ENCODE peak calls at places on chromosomes 13 and 19, in six cellular contexts. W is posterior cingulate gyrus; D is GM04504; Q is left ventricle myocardium inferior; B is COR-L47; T is central memory CD4-positive, alpha-beta T cell. C is an unnamed sample.

GRCh38 chr13:95276119-95276505 is 25.1 kb downstream of the ABCC4 start:
- DNase-seq in W (no peak), D (no peak), Q (no peak), B (no peak), T (no peak), C (no peak)

GRCh38 chr19:7010722-7011593 is 10.3 kb downstream of the MBD3L2B start:
- DNase-seq in W (no peak), D (no peak), Q (no peak), B (no peak), T (no peak), C (no peak)

GRCh38 chr13:98959299-98959698 is 18.6 kb downstream of the DOCK9 start:
- DNase-seq in W (no peak), D (no peak), Q (no peak), B (peak; percentile 55), T (no peak), C (no peak)

GRCh38 chr13:98393873-98394272 is 183.0 kb downstream of the STK24 start:
- DNase-seq in W (no peak), D (no peak), Q (no peak), B (no peak), T (no peak), C (no peak)

GRCh38 chr19:33226550-33227241 is 1.0 kb upstream of the SLC7A10 start:
- DNase-seq in W (no peak), D (no peak), Q (no peak), B (no peak), T (no peak), C (no peak)

GRCh38 chr13:30565658-30566057 is 52.1 kb upstream of the USPL1 start:
- DNase-seq in W (no peak), D (no peak), Q (no peak), B (no peak), T (no peak), C (no peak)

GRCh38 chr13:66859934-66860867 is 369.9 kb downstream of the PCDH9 start:
- DNase-seq in W (no peak), D (no peak), Q (no peak), B (no peak), T (no peak), C (no peak)

GRCh38 chr13:34129422-34129821 is 311.5 kb downstream of the RFC3 start:
- DNase-seq in W (no peak), D (no peak), Q (no peak), B (no peak), T (no peak), C (no peak)

GRCh38 chr13:76944457-76944856 is 3.9 kb upstream of the ACOD1 start:
- DNase-seq in W (no peak), D (no peak), Q (no peak), B (no peak), T (no peak), C (no peak)

GRCh38 chr13:108214511-108215383 is 589 bp downstream of the LIG4 start:
- DNase-seq in W (no peak), D (no peak), Q (no peak), B (peak; percentile 26), T (peak; percentile 60), C (no peak)

GRCh38 chr19:18771328-18772242 is 19.5 kb downstream of the COMP start:
- DNase-seq in W (no peak), D (no peak), Q (no peak), B (peak; percentile 25), T (no peak), C (no peak)

GRCh38 chr13:114185182-114185971 is 6.3 kb downstream of the CFAP97D2 start:
- DNase-seq in W (no peak), D (no peak), Q (peak; percentile 38), B (no peak), T (no peak), C (no peak)

GRCh38 chr13:98507060-98507797 is 69.7 kb downstream of the STK24 start:
- DNase-seq in W (no peak), D (no peak), Q (peak; percentile 72), B (peak; percentile 79), T (no peak), C (peak; percentile 69)

GRCh38 chr19:49475995-49476880 is 2.2 kb downstream of the FLT3LG start:
- DNase-seq in W (no peak), D (no peak), Q (no peak), B (peak; percentile 31), T (peak; percentile 65), C (no peak)

GRCh38 chr19:57914517-57914916 is 1.9 kb downstream of the ZNF417 start:
- DNase-seq in W (no peak), D (no peak), Q (no peak), B (no peak), T (no peak), C (no peak)